ENCODE peak calls at places on chromosomes 7 and 10, in ten cellular contexts. O, U, W, R, E, B, N, Y, S and J are unnamed samples.

GRCh38 chr7:77266162-77266807 is 66.7 kb upstream of the FGL2 start:
- DNase-seq in E (no peak), S (peak), Y (no peak), N (no peak), O (no peak), B (peak), W (no peak), U (no peak), R (no peak), J (no peak)

GRCh38 chr10:112562803-112563663 is 116.0 kb downstream of the VTI1A start:
- DNase-seq in S (peak), N (no peak), B (peak), R (peak), U (no peak), O (no peak), Y (no peak), W (no peak), E (no peak), J (no peak)

GRCh38 chr7:16670021-16670420 is 24.0 kb downstream of the BZW2 start:
- DNase-seq in N (no peak), W (peak), R (no peak), E (no peak), O (peak), U (no peak), S (peak), B (no peak), Y (no peak), J (peak)

GRCh38 chr10:46092523-46093195 is 46.6 kb upstream of the MSMB start:
- DNase-seq in R (no peak), E (no peak), U (no peak), S (no peak), Y (no peak), B (no peak), W (no peak), O (no peak), N (no peak), J (no peak)

GRCh38 chr7:157271991-157272324 is 64.8 kb upstream of the DNAJB6 start:
- DNase-seq in U (peak), S (peak), E (no peak), N (peak), W (peak), R (peak), B (peak), Y (peak), O (peak), J (peak)

GRCh38 chr10:49817845-49818244 is 55.7 kb upstream of the OGDHL start:
- DNase-seq in W (no peak), R (no peak), B (no peak), N (peak), S (no peak), O (no peak), Y (no peak), E (no peak), U (no peak), J (no peak)

GRCh38 chr10:129032626-129033353 is 434.3 kb upstream of the MGMT start:
- DNase-seq in N (no peak), S (no peak), Y (no peak), U (no peak), E (no peak), B (no peak), R (no peak), O (no peak), W (no peak), J (no peak)

GRCh38 chr10:16891375-16892313 is 74.4 kb upstream of the RSU1 start:
- DNase-seq in U (peak), W (peak), B (peak), Y (peak), S (peak), R (peak), E (peak), N (peak), O (peak), J (peak)

GRCh38 chr10:48324580-48324979 is 18.1 kb downstream of the MAPK8 start:
- DNase-seq in R (no peak), Y (peak), W (no peak), N (no peak), U (no peak), O (no peak), S (no peak), B (no peak), E (no peak), J (no peak)

GRCh38 chr10:79331709-79332108 is 15.6 kb upstream of the PPIF start:
- DNase-seq in W (peak), B (peak), S (peak), Y (peak), U (peak), N (no peak), O (peak), R (no peak), E (no peak), J (peak)

GRCh38 chr7:25405736-25406135 is 177.4 kb upstream of the NPVF start:
- DNase-seq in S (no peak), U (no peak), Y (no peak), B (no peak), W (no peak), E (no peak), N (no peak), R (peak), O (no peak), J (no peak)

GRCh38 chr10:35208949-35209613 is 82.4 kb downstream of the CREM start:
- DNase-seq in W (no peak), N (no peak), U (no peak), Y (no peak), B (no peak), E (no peak), R (no peak), S (no peak), O (no peak), J (no peak)

DNA sequence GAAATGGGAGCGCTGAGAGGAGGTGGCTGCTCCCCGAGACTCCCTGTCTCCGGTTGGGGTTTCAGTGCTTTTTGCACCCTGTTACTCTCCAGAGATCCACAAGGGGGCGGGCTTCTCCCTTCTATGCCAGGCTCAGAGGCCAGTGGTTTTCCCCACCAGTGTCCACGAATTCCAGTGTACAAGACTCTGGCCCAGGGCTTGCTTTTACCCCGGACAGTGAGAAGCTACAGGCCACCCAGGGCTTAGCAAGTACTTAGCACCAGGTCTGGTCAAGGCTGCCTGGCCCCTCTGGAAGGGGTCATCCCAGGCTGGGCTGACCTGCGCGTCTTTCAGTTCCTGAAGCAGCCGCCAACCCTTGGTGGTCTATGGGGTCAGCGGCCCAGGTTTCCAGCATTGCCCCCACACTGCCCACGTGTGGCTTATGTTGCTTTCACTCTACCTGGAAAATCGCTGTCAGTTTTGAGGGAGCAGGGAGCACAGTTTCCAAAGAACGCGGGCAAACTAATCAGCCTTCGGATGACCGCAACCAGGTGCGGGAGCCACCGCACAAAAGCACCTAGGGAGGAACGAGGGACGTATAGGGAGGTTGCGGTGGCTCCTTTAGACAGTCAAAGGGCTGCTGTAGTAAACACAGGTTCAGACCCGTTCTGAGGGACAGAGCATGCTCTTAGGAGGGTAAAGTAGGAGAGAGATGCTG is 6.8 kb downstream of the CYP26A1 start:
- DNase-seq in R (peak), E (peak), W (peak), S (peak), N (peak), O (peak), B (peak), Y (no peak), U (peak), J (no peak)
- H3K4me3 ChIP-seq in R (no peak), E (no peak), W (peak), S (no peak), N (no peak), O (peak), B (no peak), Y (no peak), U (no peak), J (no peak)

GRCh38 chr10:103676851-103677417 is 178.4 kb downstream of the SH3PXD2A start:
- DNase-seq in U (peak), W (peak), O (peak), R (no peak), S (peak), Y (peak), N (peak), E (no peak), B (peak), J (peak)
- H3K4me3 ChIP-seq in U (peak), W (peak), O (peak), R (no peak), S (peak), Y (no peak), N (peak), E (no peak), B (no peak), J (peak)

DNA sequence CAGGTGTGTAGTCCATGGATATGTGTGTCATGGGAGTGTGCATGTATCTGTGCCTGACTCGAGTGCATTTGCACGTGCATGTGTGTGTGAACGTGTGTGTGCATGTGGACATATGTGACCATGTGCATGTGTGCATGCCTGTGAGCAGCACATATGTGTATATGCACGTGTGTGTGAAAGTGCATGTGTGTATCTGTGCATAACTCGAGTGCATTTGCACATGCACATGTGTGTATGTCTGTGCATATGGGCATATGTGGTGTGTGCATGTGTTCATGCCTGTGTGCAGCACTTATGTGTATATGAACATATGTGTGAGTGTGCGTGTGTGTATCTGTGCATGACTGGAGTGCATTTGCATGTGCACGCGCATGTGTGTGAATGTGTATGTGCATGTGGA is 35.2 kb upstream of the GNA12 start:
- DNase-seq in N (no peak), R (no peak), U (no peak), S (no peak), Y (no peak), W (no peak), B (no peak), E (no peak), O (no peak), J (no peak)
- H3K4me3 ChIP-seq in N (no peak), R (no peak), U (no peak), S (no peak), Y (no peak), W (no peak), B (no peak), E (no peak), O (no peak), J (no peak)

GRCh38 chr10:61159253-61159652 is 215.3 kb upstream of the RHOBTB1 start:
- DNase-seq in B (peak), O (peak), E (no peak), R (no peak), W (no peak), S (peak), N (no peak), U (peak), Y (peak), J (no peak)

GRCh38 chr10:61153766-61154165 is 209.8 kb upstream of the RHOBTB1 start:
- DNase-seq in U (no peak), Y (no peak), S (no peak), R (no peak), W (peak), E (no peak), O (no peak), B (no peak), N (no peak), J (no peak)

GRCh38 chr10:61160253-61160652 is 216.3 kb upstream of the RHOBTB1 start:
- DNase-seq in Y (no peak), W (no peak), U (no peak), N (no peak), E (no peak), O (no peak), B (no peak), R (no peak), S (peak), J (no peak)

DNA sequence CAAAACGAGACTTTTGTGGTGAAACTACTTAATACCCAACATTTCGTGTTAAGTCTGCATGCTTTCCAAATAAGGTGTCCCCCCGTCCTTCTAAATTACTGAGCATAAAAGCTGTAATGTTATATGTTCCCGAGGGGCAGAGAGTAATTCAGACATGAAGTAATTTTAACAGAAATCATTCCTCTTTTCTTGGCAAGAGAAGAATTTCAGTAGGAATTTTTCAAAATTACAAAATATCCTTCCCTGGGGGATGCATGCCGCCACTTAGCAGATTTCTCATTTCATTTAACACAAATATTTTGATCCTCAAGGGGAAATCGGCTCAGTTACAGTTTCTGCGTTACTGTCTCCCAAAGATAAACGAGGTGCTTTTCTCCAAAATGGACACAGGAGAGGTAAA is 213.2 kb upstream of the RHOBTB1 start:
- DNase-seq in B (no peak), W (peak), R (no peak), N (no peak), S (no peak), Y (no peak), O (no peak), E (no peak), U (no peak), J (no peak)
- H3K4me3 ChIP-seq in B (no peak), W (no peak), R (no peak), N (no peak), S (no peak), Y (no peak), O (no peak), E (no peak), U (no peak), J (no peak)

GRCh38 chr10:86339226-86339865 is 27.2 kb downstream of the GRID1 start:
- DNase-seq in B (no peak), O (no peak), Y (no peak), N (no peak), U (no peak), W (no peak), E (no peak), S (no peak), R (no peak), J (no peak)
- H3K4me3 ChIP-seq in B (no peak), O (no peak), Y (no peak), N (no peak), U (no peak), W (no peak), E (no peak), S (no peak), R (no peak), J (no peak)

GRCh38 chr10:56288403-56288802 is 72.7 kb downstream of the ZWINT start:
- DNase-seq in B (no peak), Y (no peak), O (no peak), E (no peak), R (no peak), W (no peak), S (no peak), N (no peak), U (no peak), J (no peak)

DNA sequence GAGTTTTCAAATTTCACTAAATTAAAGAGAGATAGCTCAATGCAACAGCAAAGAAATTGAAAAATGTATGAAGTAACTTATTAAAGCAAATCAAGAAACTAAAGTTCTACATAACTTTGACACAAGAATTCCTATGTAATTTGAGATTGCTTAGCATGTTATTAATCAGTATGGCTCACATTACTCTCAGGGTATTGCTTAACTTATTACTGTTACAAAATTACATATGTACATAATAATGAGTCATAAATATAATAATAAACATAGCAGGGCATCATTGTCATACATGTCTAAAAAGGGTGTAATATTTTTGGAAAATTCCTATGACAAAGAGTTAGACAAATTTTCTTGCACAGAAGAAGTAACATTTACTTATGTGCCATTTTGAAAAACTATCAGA is 75.0 kb downstream of the ZWINT start:
- DNase-seq in O (no peak), N (no peak), W (no peak), Y (no peak), S (no peak), U (no peak), E (no peak), B (peak), R (no peak), J (no peak)
- H3K4me3 ChIP-seq in O (no peak), N (no peak), W (no peak), Y (no peak), S (no peak), U (no peak), E (no peak), B (no peak), R (no peak), J (no peak)

GRCh38 chr10:75395955-75396860 is 5.4 kb downstream of the ZNF503 start:
- DNase-seq in O (peak), N (peak), U (no peak), B (peak), Y (peak), R (peak), S (no peak), E (peak), W (peak), J (no peak)
- H3K4me3 ChIP-seq in O (peak), N (peak), U (peak), B (peak), Y (peak), R (peak), S (peak), E (peak), W (peak), J (peak)